ENCODE peak calls at places on chromosomes 16 and 17, in nine cellular contexts. F is PC-3; K is stomach; Y is stimulated activated CD8-positive, alpha-beta memory T cell treated with anti-CD3 and anti-CD28 coated beads, Interleukin-7, amount 100 ng/mL, for 4 hours; Z is activated CD8-positive, alpha-beta memory T cell treated with anti-CD3 and anti-CD28 coated beads for 1 hour; U is left cardiac atrium; I is T-cell; Q is CD4-positive, alpha-beta T cell; O is stimulated activated CD4-positive, alpha-beta T cell treated with anti-CD3 and anti-CD28 coated beads, Interleukin-4, amount 100 ng/mL, for 24 hours. G is an unnamed sample.

GRCh38 chr16:34078697-34079096 is 619.3 kb downstream of the TP53TG3F start:
- DNase-seq in F (no peak), K (no peak), Y (no peak), Z (no peak), U (no peak), I (no peak), Q (no peak), O (no peak), G (peak; percentile 22)

GRCh38 chr17:82675476-82676245 is 22.8 kb downstream of the RAB40B start:
- DNase-seq in F (no peak), K (no peak), Y (no peak), Z (no peak), U (no peak), I (no peak), Q (no peak), O (no peak), G (no peak)

GRCh38 chr17:17824780-17825614 is 11.8 kb downstream of the SREBF1 start:
- DNase-seq in F (no peak), K (no peak), Y (no peak), Z (no peak), U (peak; percentile 51), I (no peak), Q (no peak), O (no peak), G (no peak)

GRCh38 chr17:40490289-40490853 is 11.1 kb downstream of the TNS4 start:
- DNase-seq in F (peak; percentile 2), K (no peak), Y (no peak), Z (no peak), U (peak; percentile 65), I (no peak), Q (no peak), O (no peak), G (peak; percentile 87)

GRCh38 chr17:37774508-37774907 is 29.6 kb upstream of the HNF1B start:
- DNase-seq in F (no peak), K (no peak), Y (no peak), Z (no peak), U (no peak), I (no peak), Q (no peak), O (peak; percentile 39), G (no peak)

GRCh38 chr17:7295230-7296180 is 1.1 kb upstream of the YBX2 start:
- DNase-seq in F (peak; percentile 47), K (no peak), Y (no peak), Z (no peak), U (no peak), I (no peak), Q (no peak), O (no peak), G (no peak)

GRCh38 chr17:45924332-45924820 is 30.0 kb downstream of the MAPT start:
- DNase-seq in F (no peak), K (no peak), Y (no peak), Z (no peak), U (no peak), I (no peak), Q (no peak), O (no peak), G (no peak)

GRCh38 chr17:14886200-14886739 is 378.9 kb downstream of the PMP22 start:
- DNase-seq in F (peak; percentile 53), K (no peak), Y (no peak), Z (no peak), U (no peak), I (no peak), Q (no peak), O (no peak), G (peak; percentile 5)

GRCh38 chr17:1179112-1179634 is 608 bp downstream of the ABR start:
- DNase-seq in F (no peak), K (no peak), Y (no peak), Z (no peak), U (peak; percentile 33), I (no peak), Q (no peak), O (no peak), G (no peak)

GRCh38 chr17:15293558-15293957 is 28.4 kb upstream of the PMP22 start:
- DNase-seq in F (no peak), K (no peak), Y (no peak), Z (no peak), U (no peak), I (no peak), Q (no peak), O (no peak), G (no peak)